ENCODE peak calls at places on chromosomes 6 and 20, in six cellular contexts. T, J, C, F, M and Q are unnamed samples.

GRCh38 chr6:143146186-143146831 is 85.6 kb downstream of the AIG1 start:
- DNase-seq in T (no peak), J (no peak), C (no peak), F (no peak), M (no peak), Q (no peak)

GRCh38 chr20:48750941-48751620 is 76.7 kb downstream of the PREX1 start:
- DNase-seq in T (peak; percentile 92), J (peak; percentile 95), C (peak; percentile 94), F (peak; percentile 78), M (no peak), Q (no peak)

GRCh38 chr6:117976030-117976651 is 69.1 kb downstream of the SLC35F1 start:
- DNase-seq in T (peak; percentile 54), J (peak; percentile 83), C (no peak), F (no peak), M (peak; percentile 43), Q (peak; percentile 44)

GRCh38 chr6:93792751-93793150 is 373.4 kb upstream of the EPHA7 start:
- DNase-seq in T (no peak), J (no peak), C (no peak), F (no peak), M (peak; percentile 32), Q (peak; percentile 1)

GRCh38 chr6:27742833-27743573 is 169.2 kb downstream of the OR2B2 start:
- DNase-seq in T (no peak), J (no peak), C (no peak), F (no peak), M (no peak), Q (no peak)

GRCh38 chr6:123715243-123715863 is 78.6 kb upstream of the TRDN start:
- DNase-seq in T (peak; percentile 31), J (peak; percentile 59), C (no peak), F (no peak), M (peak; percentile 48), Q (no peak)

GRCh38 chr6:107496041-107496440 is 6.1 kb downstream of the SOBP start:
- DNase-seq in T (no peak), J (no peak), C (no peak), F (no peak), M (peak; percentile 17), Q (no peak)

GRCh38 chr6:148179786-148180185 is 162.9 kb upstream of the SASH1 start:
- DNase-seq in T (no peak), J (peak; percentile 26), C (no peak), F (no peak), M (peak; percentile 34), Q (peak; percentile 25)

GRCh38 chr6:15761045-15761502 is 98.2 kb upstream of the DTNBP1 start:
- DNase-seq in T (no peak), J (no peak), C (no peak), F (no peak), M (no peak), Q (no peak)

GRCh38 chr20:34377072-34377847 is 14.2 kb downstream of the ITCH start:
- DNase-seq in T (no peak), J (no peak), C (no peak), F (no peak), M (no peak), Q (no peak)

GRCh38 chr20:33832113-33832853 is 21.1 kb downstream of the CHMP4B start:
- DNase-seq in T (no peak), J (no peak), C (no peak), F (no peak), M (no peak), Q (peak; percentile 21)

GRCh38 chr6:56730663-56731529 is 88.2 kb upstream of the DST start:
- DNase-seq in T (no peak), J (no peak), C (no peak), F (no peak), M (peak; percentile 59), Q (peak; percentile 82)

GRCh38 chr6:169236988-169237387 is 16.7 kb downstream of the THBS2 start:
- DNase-seq in T (no peak), J (no peak), C (no peak), F (no peak), M (no peak), Q (no peak)

GRCh38 chr6:169237496-169238134 is 16.0 kb downstream of the THBS2 start:
- DNase-seq in T (no peak), J (no peak), C (no peak), F (no peak), M (no peak), Q (no peak)

GRCh38 chr6:169240125-169240524 is 13.5 kb downstream of the THBS2 start:
- DNase-seq in T (no peak), J (no peak), C (no peak), F (no peak), M (no peak), Q (no peak)

GRCh38 chr6:169239181-169239580 is 14.5 kb downstream of the THBS2 start:
- DNase-seq in T (no peak), J (no peak), C (no peak), F (no peak), M (no peak), Q (no peak)

GRCh38 chr6:169238766-169239165 is 14.9 kb downstream of the THBS2 start:
- DNase-seq in T (no peak), J (no peak), C (no peak), F (no peak), M (no peak), Q (no peak)
- H2BK15ac ChIP-seq in T (no peak overlapping the region), J (no peak overlapping the region), C (no peak overlapping the region), F (no peak overlapping the region), M (no peak overlapping the region), Q (no peak overlapping the region)

GRCh38 chr6:76615395-76615794 is 542.9 kb upstream of the IMPG1 start:
- DNase-seq in T (no peak), J (no peak), C (no peak), F (no peak), M (no peak), Q (no peak)

GRCh38 chr6:76609160-76609559 is 536.7 kb upstream of the IMPG1 start:
- DNase-seq in T (no peak), J (no peak), C (no peak), F (no peak), M (no peak), Q (no peak)

DNA sequence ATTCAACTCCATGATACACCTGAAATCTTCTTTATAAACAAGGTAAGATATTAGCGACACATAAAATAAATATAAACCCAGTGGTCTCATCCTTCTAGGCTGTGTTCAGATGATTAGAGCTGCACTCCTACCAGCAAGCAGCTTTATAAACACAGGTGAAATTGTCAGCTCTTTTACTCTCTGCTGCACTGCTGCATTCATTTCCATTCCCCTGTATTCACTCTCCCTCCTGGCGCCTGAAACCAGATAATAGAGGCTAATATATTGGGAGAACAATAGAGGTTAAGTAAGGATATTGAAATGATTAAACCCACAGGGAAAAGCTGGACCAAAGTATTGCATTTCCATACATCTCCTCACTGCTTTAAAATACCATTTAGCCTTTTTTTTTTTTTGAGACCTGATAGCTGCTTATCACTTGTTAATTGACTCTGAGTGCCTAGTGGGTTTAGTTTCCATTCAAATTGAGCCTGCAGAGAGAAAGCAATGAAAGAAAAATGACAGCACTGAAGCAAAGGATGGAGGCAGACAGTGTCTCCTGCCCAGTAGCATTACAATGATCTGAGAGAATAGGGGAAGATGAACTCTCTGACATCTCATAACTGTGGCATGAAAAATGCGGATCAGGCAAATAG is 540.5 kb upstream of the IMPG1 start:
- DNase-seq in T (no peak), J (peak; percentile 27), C (no peak), F (no peak), M (no peak), Q (no peak)
- H2BK15ac ChIP-seq in T (no peak overlapping the region), J (no peak overlapping the region), C (no peak overlapping the region), F (no peak overlapping the region), M (no peak overlapping the region), Q (no peak overlapping the region)

GRCh38 chr20:7147220-7147601 is 379.7 kb downstream of the BMP2 start:
- DNase-seq in T (peak; percentile 46), J (peak; percentile 92), C (no peak), F (no peak), M (no peak), Q (no peak)

GRCh38 chr20:7144464-7144863 is 377.0 kb downstream of the BMP2 start:
- DNase-seq in T (no peak), J (no peak), C (no peak), F (no peak), M (no peak), Q (no peak)

GRCh38 chr20:7151666-7152065 is 384.2 kb downstream of the BMP2 start:
- DNase-seq in T (no peak), J (no peak), C (no peak), F (no peak), M (peak; percentile 34), Q (no peak)

GRCh38 chr20:7152071-7152470 is 384.6 kb downstream of the BMP2 start:
- DNase-seq in T (no peak), J (peak; percentile 50), C (no peak), F (no peak), M (no peak), Q (no peak)

GRCh38 chr20:7146552-7147219 is 379.2 kb downstream of the BMP2 start:
- DNase-seq in T (no peak), J (no peak), C (no peak), F (no peak), M (no peak), Q (no peak)
- H2BK15ac ChIP-seq in T (no peak overlapping the region), J (no peak overlapping the region), C (no peak overlapping the region), F (no peak overlapping the region), M (no peak overlapping the region), Q (no peak overlapping the region)

GRCh38 chr20:25494506-25495188 is 87.2 kb downstream of the GINS1 start:
- DNase-seq in T (no peak), J (no peak), C (no peak), F (no peak), M (no peak), Q (no peak)

GRCh38 chr20:25493748-25494505 is 86.5 kb downstream of the GINS1 start:
- DNase-seq in T (no peak), J (no peak), C (no peak), F (no peak), M (no peak), Q (no peak)

GRCh38 chr20:25495189-25495824 is 87.8 kb downstream of the GINS1 start:
- DNase-seq in T (no peak), J (peak; percentile 9), C (no peak), F (no peak), M (no peak), Q (no peak)

GRCh38 chr20:25491446-25492038 is 84.1 kb downstream of the GINS1 start:
- DNase-seq in T (no peak), J (no peak), C (no peak), F (no peak), M (no peak), Q (no peak)

GRCh38 chr20:25493137-25493536 is 85.7 kb downstream of the GINS1 start:
- DNase-seq in T (no peak), J (no peak), C (no peak), F (no peak), M (no peak), Q (no peak)
- H2BK15ac ChIP-seq in T (no peak overlapping the region), J (no peak overlapping the region), C (no peak overlapping the region), F (no peak overlapping the region), M (no peak overlapping the region), Q (no peak overlapping the region)

GRCh38 chr6:35453236-35453635 is 1.1 kb downstream of the FANCE start:
- DNase-seq in T (no peak), J (no peak), C (no peak), F (no peak), M (no peak), Q (no peak)
- H2BK15ac ChIP-seq in T (no peak overlapping the region), J (no peak overlapping the region), C (no peak overlapping the region), F (no peak overlapping the region), M (no peak overlapping the region), Q (no peak overlapping the region)

DNA sequence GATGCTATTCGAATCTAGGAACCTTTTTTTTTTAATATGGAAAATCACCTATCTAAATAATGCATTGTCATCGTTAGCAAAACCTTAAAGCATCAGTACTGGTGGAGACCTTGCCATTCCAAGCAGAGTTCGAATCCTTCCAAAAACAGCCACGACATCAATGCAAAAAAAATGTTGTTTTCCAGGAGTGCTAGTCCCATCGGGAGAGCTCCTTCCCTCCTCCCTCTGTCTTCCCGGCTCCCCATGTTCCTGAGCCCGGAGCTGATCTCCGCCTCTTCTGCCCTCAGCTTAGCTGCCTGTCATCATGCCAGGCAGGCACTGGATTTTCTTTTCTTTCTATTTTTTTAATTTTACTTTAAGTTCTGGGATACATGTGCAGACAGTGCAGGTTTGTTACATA is 153.6 kb upstream of the QKI start:
- DNase-seq in T (no peak), J (peak; percentile 43), C (no peak), F (no peak), M (no peak), Q (no peak)
- H2BK15ac ChIP-seq in T (no peak overlapping the region), J (no peak overlapping the region), C (no peak overlapping the region), F (no peak overlapping the region), M (no peak overlapping the region), Q (no peak overlapping the region)